ENCODE peak calls at places on chromosome 15, in four cellular contexts. H is GM12892, N is hepatocyte, I is HEK293T. X is an unnamed sample.

GRCh38 chr15:74175271-74176191 is 2.0 kb downstream of the ISLR start:
- DNase-seq in H (no peak), N (no peak), I (no peak), X (no peak)

GRCh38 chr15:83285284-83285978 is 967 bp upstream of the BNC1 start:
- DNase-seq in H (no peak), N (no peak), I (no peak), X (no peak)

GRCh38 chr15:43105778-43106485 is at the start of gene UBR1:
- DNase-seq in H (peak; percentile 70), N (peak; percentile 94), I (peak; percentile 85), X (peak; percentile 34)

GRCh38 chr15:90909976-90910375 is 6.9 kb downstream of the MAN2A2 start:
- DNase-seq in H (no peak), N (no peak), I (no peak), X (no peak)

GRCh38 chr15:55222588-55222987 is 25.8 kb upstream of the RSL24D1 start:
- DNase-seq in H (no peak), N (no peak), I (no peak), X (no peak)

GRCh38 chr15:100114526-100114925 is 227.2 kb downstream of the ADAMTS17 start:
- DNase-seq in H (no peak), N (no peak), I (no peak), X (no peak)

GRCh38 chr15:65259367-65259781 is 27.3 kb downstream of the PARP16 start:
- DNase-seq in H (no peak), N (peak; percentile 51), I (no peak), X (no peak)

GRCh38 chr15:90594297-90594696 is 64.6 kb downstream of the CRTC3 start:
- DNase-seq in H (peak; percentile 36), N (no peak), I (no peak), X (no peak)

GRCh38 chr15:86837631-86838030 is 758.0 kb downstream of the AGBL1 start:
- DNase-seq in H (no peak), N (no peak), I (no peak), X (no peak)

GRCh38 chr15:88375234-88375926 is 91.8 kb downstream of the MRPL46 start:
- DNase-seq in H (no peak), N (peak; percentile 25), I (no peak), X (no peak)

GRCh38 chr15:57509121-57509520 is 82.6 kb upstream of the MYZAP start:
- DNase-seq in H (no peak), N (no peak), I (no peak), X (no peak)

GRCh38 chr15:98609144-98609852 is 39.0 kb upstream of the IGF1R start:
- DNase-seq in H (no peak), N (no peak), I (no peak), X (no peak)

GRCh38 chr15:73683624-73684536 is at the start of gene CD276:
- DNase-seq in H (peak; percentile 40), N (peak; percentile 89), I (peak; percentile 62), X (peak; percentile 67)

GRCh38 chr15:101689901-101690300 is 34.4 kb downstream of the TARS3 start:
- DNase-seq in H (no peak), N (no peak), I (no peak), X (no peak)

GRCh38 chr15:62105266-62105665 is 38.5 kb downstream of the C2CD4A start:
- DNase-seq in H (no peak), N (no peak), I (no peak), X (no peak)

GRCh38 chr15:80072285-80072684 is 12.8 kb downstream of the ZFAND6 start:
- DNase-seq in H (no peak), N (peak; percentile 81), I (peak; percentile 68), X (no peak)

GRCh38 chr15:60006203-60006782 is 2.2 kb downstream of the FOXB1 start:
- DNase-seq in H (no peak), N (peak; percentile 44), I (peak; percentile 57), X (no peak)

GRCh38 chr15:74781673-74782595 is at the start of gene CSK:
- DNase-seq in H (peak; percentile 78), N (peak; percentile 92), I (peak; percentile 98), X (peak; percentile 92)

GRCh38 chr15:72846027-72846426 is 62.5 kb upstream of the ADPGK start:
- DNase-seq in H (no peak), N (no peak), I (no peak), X (no peak)

GRCh38 chr15:97977734-97978133 is 17.2 kb downstream of the ARRDC4 start:
- DNase-seq in H (no peak), N (no peak), I (no peak), X (no peak)

GRCh38 chr15:89874926-89875564 is 18.7 kb downstream of the AP3S2 start:
- DNase-seq in H (peak; percentile 63), N (peak; percentile 88), I (peak; percentile 91), X (peak; percentile 42)

GRCh38 chr15:95269247-95270155 is 1038.1 kb downstream of the MCTP2 start:
- DNase-seq in H (no peak), N (no peak), I (no peak), X (no peak)

GRCh38 chr15:51189579-51190397 is 95.1 kb upstream of the TNFAIP8L3 start:
- DNase-seq in H (no peak), N (no peak), I (no peak), X (no peak)

X was measured in D721Med.